ENCODE peak calls at places on chromosome 21, in five cellular contexts. M, P, X, D and Q are unnamed samples. For H3K27me3, the result is how much of the 10 kb centered on the place peaks cover.

GRCh38 chr21:18443686-18444085 is 40.1 kb upstream of the TMPRSS15 start:
- DNase-seq in M (no peak), P (no peak), X (no peak), D (no peak), Q (no peak)

GRCh38 chr21:30962013-30962412 is 76.3 kb downstream of the KRTAP19-8 start:
- DNase-seq in M (no peak), P (no peak), X (no peak), D (no peak), Q (no peak)

GRCh38 chr21:30072496-30072895 is 94.1 kb downstream of the CLDN17 start:
- DNase-seq in M (no peak), P (no peak), X (no peak), D (peak), Q (no peak)

GRCh38 chr21:43208561-43209332 is 39.9 kb downstream of the CRYAA start:
- DNase-seq in M (no peak), P (no peak), X (no peak), D (no peak), Q (peak)

GRCh38 chr21:19999369-20000272 is 998.6 kb upstream of the NCAM2 start:
- DNase-seq in M (peak), P (no peak), X (no peak), D (no peak), Q (no peak)

GRCh38 chr21:31580866-31581276 is 78.6 kb upstream of the SOD1 start:
- DNase-seq in M (no peak), P (peak), X (peak), D (peak), Q (peak)

GRCh38 chr21:31503939-31504338 is 155.6 kb upstream of the SOD1 start:
- DNase-seq in M (no peak), P (no peak), X (no peak), D (no peak), Q (no peak)

GRCh38 chr21:30684506-30684905 is 34.1 kb downstream of the KRTAP21-3 start:
- DNase-seq in M (no peak), P (no peak), X (no peak), D (no peak), Q (no peak)

GRCh38 chr21:37793660-37794059 is 122.6 kb downstream of the KCNJ6 start:
- DNase-seq in M (no peak), P (no peak), X (no peak), D (no peak), Q (no peak)

GRCh38 chr21:43603641-43604504 is 55.4 kb downstream of the HSF2BP start:
- DNase-seq in M (no peak), P (no peak), X (no peak), D (no peak), Q (no peak)

DNA sequence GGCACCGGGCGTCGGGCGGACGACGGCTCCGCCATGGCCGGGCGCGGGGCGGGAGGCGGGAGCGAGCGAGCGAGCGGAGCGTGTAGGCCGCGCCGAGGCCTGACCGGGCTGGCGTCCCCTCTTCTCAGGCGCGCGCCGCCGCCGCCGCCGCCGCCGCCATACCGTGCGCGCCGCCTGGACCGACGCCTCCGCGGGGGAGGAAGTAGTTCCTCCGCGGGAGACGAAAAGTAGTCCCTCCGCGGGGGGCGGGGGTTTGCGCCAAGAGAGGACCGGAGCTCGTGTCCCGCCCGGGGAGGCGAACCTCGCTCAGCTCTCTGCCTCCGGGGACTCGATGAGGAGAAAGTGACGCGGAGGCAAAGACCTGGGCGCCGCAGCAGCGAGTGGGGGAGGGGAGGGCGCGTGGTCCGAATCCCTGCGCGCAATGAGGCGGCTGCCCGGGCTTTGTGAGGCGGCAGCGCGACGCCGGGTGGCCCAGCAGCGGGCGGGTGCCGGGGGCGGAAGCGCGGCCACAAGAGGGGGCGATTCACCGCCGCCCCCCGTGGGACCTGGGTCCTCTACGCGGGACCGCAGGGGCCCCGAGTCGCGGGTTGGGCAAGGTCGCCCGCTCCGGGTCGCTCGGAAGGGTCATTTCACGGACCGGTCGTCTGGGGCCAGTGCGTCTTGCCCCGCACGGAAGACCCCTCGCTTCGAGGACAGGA is at the start of gene BRWD1:
- DNase-seq in M (peak), P (peak), X (peak), D (peak), Q (peak)
- TF ChIP-seq CTCF in M (no peak), P (peak), X (peak), D (peak), Q (peak)

GRCh38 chr21:42111811-42112210 is 40.7 kb downstream of the UMODL1 start:
- DNase-seq in M (peak), P (no peak), X (no peak), D (no peak), Q (no peak)

GRCh38 chr21:42112223-42112622 is 41.1 kb downstream of the UMODL1 start:
- DNase-seq in M (no peak), P (no peak), X (no peak), D (no peak), Q (no peak)

GRCh38 chr21:42113926-42114409 is 42.9 kb downstream of the UMODL1 start:
- DNase-seq in M (no peak), P (no peak), X (no peak), D (no peak), Q (peak)

GRCh38 chr21:42111470-42111743 is 40.3 kb downstream of the UMODL1 start:
- DNase-seq in M (no peak), P (no peak), X (no peak), D (no peak), Q (no peak)

GRCh38 chr21:42112857-42113256 is 41.7 kb downstream of the UMODL1 start:
- DNase-seq in M (no peak), P (no peak), X (no peak), D (no peak), Q (no peak)
- H3K27me3 ChIP-seq in M (under half), P (under half), X (under half), D (under half), Q (under half)

DNA sequence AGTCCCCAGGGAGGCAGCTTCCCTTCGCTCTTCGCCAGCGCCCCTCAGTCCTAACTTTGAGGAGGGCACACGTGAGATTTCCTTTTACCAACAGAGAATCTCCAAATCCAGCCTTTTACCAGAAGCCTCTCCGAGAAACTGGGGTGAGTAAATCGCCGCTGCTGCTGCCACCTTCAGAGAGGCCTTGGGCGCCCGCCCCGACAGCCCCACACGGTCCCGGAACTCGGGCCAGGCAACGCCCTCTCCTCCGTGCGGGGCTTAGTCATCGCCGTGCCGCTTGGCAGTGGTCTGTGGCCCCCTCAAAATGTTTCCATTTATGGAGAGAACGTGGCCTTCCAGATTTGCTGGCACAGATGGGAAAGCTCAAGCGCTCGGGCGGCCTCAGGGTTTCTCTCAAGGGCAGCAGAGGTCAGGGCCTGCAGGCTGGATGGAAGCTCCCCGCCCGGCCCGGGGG is 41.4 kb upstream of the COL6A2 start:
- DNase-seq in M (peak), P (no peak), X (peak), D (peak), Q (no peak)
- H3K27ac ChIP-seq in M (peak), P (no peak), X (peak), D (peak), Q (no peak)

GRCh38 chr21:24375201-24375600 is 1232.1 kb downstream of the MRPL39 start:
- DNase-seq in M (no peak), P (no peak), X (no peak), D (no peak), Q (no peak)
- TF ChIP-seq CTCF in M (no peak), P (no peak), X (no peak), D (no peak), Q (no peak)

GRCh38 chr21:35711213-35711612 is 349.1 kb downstream of the SETD4 start:
- DNase-seq in M (no peak), P (no peak), X (no peak), D (no peak), Q (no peak)
- H3K27me3 ChIP-seq in M (under half), P (under half), X (under half), D (under half), Q (under half)

DNA sequence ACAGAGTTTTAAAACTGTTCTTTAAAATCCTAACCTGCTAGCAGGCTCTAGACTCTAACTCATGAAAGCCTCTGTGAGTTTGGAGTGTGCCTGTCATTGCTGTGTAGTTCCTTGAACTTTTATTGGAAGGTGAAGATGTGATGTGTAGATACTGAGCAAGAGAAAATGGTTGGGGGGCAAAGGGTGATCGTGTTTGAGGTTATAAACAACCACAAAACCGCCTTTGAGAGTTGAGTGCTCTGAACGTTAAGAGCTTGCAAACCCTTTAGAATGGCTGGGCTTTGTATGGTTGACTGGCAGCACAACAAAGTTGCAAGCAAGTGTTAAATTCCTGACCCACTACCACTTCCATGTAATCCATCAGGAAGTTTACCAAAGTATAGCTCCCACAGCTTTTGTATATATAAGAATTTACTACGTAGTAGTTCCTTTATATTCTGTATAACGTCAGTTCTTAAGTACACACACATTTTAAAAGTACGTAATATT is 19.6 kb downstream of the BACE2 start:
- DNase-seq in M (no peak), P (no peak), X (no peak), D (no peak), Q (no peak)
- H3K27ac ChIP-seq in M (no peak), P (no peak), X (no peak), D (peak), Q (no peak)

GRCh38 chr21:16913010-16913409 is 599.8 kb upstream of the CXADR start:
- DNase-seq in M (no peak), P (no peak), X (no peak), D (no peak), Q (no peak)
- TF ChIP-seq CTCF in M (no peak), P (no peak), X (no peak), D (no peak), Q (no peak)

GRCh38 chr21:33057385-33057940 is 12.5 kb upstream of the OLIG1 start:
- DNase-seq in M (no peak), P (no peak), X (no peak), D (no peak), Q (no peak)
- H3K27me3 ChIP-seq in M (under half), P (under half), X (under half), D (under half), Q (under half)

GRCh38 chr21:15729674-15730483 is at the start of gene USP25:
- DNase-seq in M (peak), P (peak), X (peak), D (peak), Q (peak)
- H3K27ac ChIP-seq in M (peak), P (peak), X (peak), D (peak), Q (peak)

GRCh38 chr21:35730325-35730724 is 330.0 kb downstream of the SETD4 start:
- DNase-seq in M (no peak), P (no peak), X (no peak), D (no peak), Q (no peak)
- TF ChIP-seq CTCF in M (no peak), P (no peak), X (no peak), D (no peak), Q (no peak)